ENCODE peak calls at places on chromosomes 6 and 20, in five cellular contexts. U, K, X, F and D are unnamed samples.

GRCh38 chr6:132003516-132004178 is 52.5 kb upstream of the CCN2 start:
- DNase-seq in X (no peak), U (no peak), K (no peak), F (no peak), D (no peak)

GRCh38 chr6:87155920-87156600 is 695 bp downstream of the ZNF292 start:
- DNase-seq in X (peak), F (peak), K (peak), U (no peak), D (peak)

GRCh38 chr20:32006841-32007786 is 3.1 kb upstream of the CCM2L start:
- DNase-seq in U (no peak), K (no peak), F (no peak), X (no peak), D (peak)

GRCh38 chr6:163668061-163668426 is 253.5 kb downstream of the QKI start:
- DNase-seq in K (no peak), F (no peak), U (no peak), X (no peak), D (no peak)

GRCh38 chr6:158519354-158519753 is 40.5 kb upstream of the TMEM181 start:
- DNase-seq in U (no peak), K (no peak), F (no peak), X (no peak), D (no peak)

GRCh38 chr6:30727920-30728605 is 7.9 kb downstream of the TUBB start:
- DNase-seq in F (no peak), K (no peak), X (no peak), U (no peak), D (no peak)

GRCh38 chr6:44301106-44301505 is 12.0 kb downstream of the AARS2 start:
- DNase-seq in K (no peak), F (no peak), U (no peak), X (no peak), D (no peak)

GRCh38 chr6:31717499-31718222 is 2.5 kb downstream of the LY6G6D start:
- DNase-seq in F (peak), U (no peak), X (no peak), K (no peak), D (peak)

GRCh38 chr6:2738373-2738979 is 12.2 kb downstream of the MYLK4 start:
- DNase-seq in X (no peak), F (peak), U (no peak), K (no peak), D (peak)